ENCODE peak calls at places on chromosome 22, in ten cellular contexts. I is astrocyte, F is neural progenitor cell, T is endothelial cell of umbilical vein, H is K562, Y is MM.1S, W is PC-9, V is fibroblast of lung, E is A673, S is PC-3. O is an unnamed sample.

GRCh38 chr22:31650391-31650790 is 11.6 kb downstream of the PISD start:
- DNase-seq in T (no peak), I (peak; percentile 78), Y (no peak), W (peak; percentile 37), S (no peak), H (no peak), V (peak; percentile 74), E (no peak), F (no peak), O (no peak)

GRCh38 chr22:29071261-29072045 is 1.4 kb upstream of the KREMEN1 start:
- DNase-seq in F (peak; percentile 86), T (no peak), I (peak; percentile 20), E (peak; percentile 42), S (peak; percentile 20), W (peak; percentile 6), Y (peak; percentile 79), V (peak; percentile 20), H (no peak), O (no peak)

GRCh38 chr22:19815093-19815822 is 39.4 kb downstream of the GNB1L start:
- DNase-seq in I (no peak), S (no peak), W (no peak), F (no peak), E (no peak), H (peak; percentile 98), Y (no peak), V (no peak), T (no peak), O (no peak)

GRCh38 chr22:40524392-40525249 is 111.9 kb downstream of the MRTFA start:
- DNase-seq in S (peak; percentile 39), Y (no peak), H (peak; percentile 15), V (peak; percentile 70), I (no peak), T (peak; percentile 13), E (no peak), W (no peak), F (no peak), O (no peak)

GRCh38 chr22:25853078-25853477 is 111.1 kb downstream of the MYO18B start:
- DNase-seq in W (no peak), T (no peak), F (no peak), E (no peak), H (peak; percentile 11), Y (no peak), S (no peak), V (no peak), I (no peak), O (no peak)

GRCh38 chr22:31295831-31296230 is 3.5 kb upstream of the PIK3IP1 start:
- DNase-seq in I (peak; percentile 34), W (no peak), S (no peak), F (no peak), Y (no peak), E (no peak), H (no peak), V (peak; percentile 9), T (peak; percentile 50), O (no peak)

GRCh38 chr22:45448431-45448830 is 34.9 kb downstream of the RIBC2 start:
- DNase-seq in Y (no peak), W (no peak), H (no peak), S (no peak), F (no peak), E (no peak), I (no peak), V (peak; percentile 76), T (no peak), O (no peak)

GRCh38 chr22:29380032-29380781 is 8.2 kb downstream of the AP1B1 start:
- DNase-seq in Y (no peak), W (no peak), T (peak; percentile 66), S (peak; percentile 88), F (no peak), V (no peak), I (no peak), E (no peak), H (no peak), O (no peak)

GRCh38 chr22:49156662-49157285 is 670.9 kb downstream of the BRD1 start:
- DNase-seq in S (peak; percentile 5), T (no peak), F (no peak), H (no peak), V (no peak), E (no peak), Y (no peak), W (no peak), I (no peak), O (no peak)

GRCh38 chr22:44584256-44584902 is 86.3 kb upstream of the RTL6 start:
- DNase-seq in W (peak; percentile 19), F (no peak), T (no peak), H (no peak), I (no peak), Y (no peak), E (no peak), V (no peak), S (no peak), O (no peak)

GRCh38 chr22:49398646-49399045 is 429.0 kb downstream of the BRD1 start:
- DNase-seq in T (no peak), V (no peak), S (no peak), Y (no peak), E (no peak), W (no peak), I (no peak), F (no peak), H (no peak), O (no peak)

DNA sequence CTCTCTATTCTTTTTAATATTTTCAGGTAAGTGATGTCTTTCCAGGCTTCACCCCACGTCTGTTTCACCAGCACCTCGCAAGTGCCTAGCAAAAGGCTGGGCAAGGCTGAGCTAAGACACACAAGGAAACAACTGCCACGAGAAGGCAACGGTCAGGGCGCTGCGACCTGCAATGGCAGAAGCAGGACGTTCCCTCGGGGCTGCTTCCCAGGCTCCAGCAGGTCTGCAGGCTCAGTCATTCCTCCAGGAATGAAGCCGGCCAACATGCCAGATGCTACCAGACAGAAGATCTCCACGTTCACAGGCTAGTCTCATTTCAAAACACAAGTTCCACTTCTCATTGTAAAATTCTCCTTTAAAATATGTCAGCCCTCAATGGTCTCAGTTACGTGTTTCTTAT is 45.5 kb downstream of the CELSR1 start:
- DNase-seq in F (no peak), E (no peak), W (peak; percentile 44), H (no peak), T (no peak), I (no peak), Y (no peak), V (no peak), S (no peak), O (no peak)
- TF ChIP-seq CTCF in F (no peak), E (no peak), W (no peak), H (no peak), T (no peak), I (no peak), Y (no peak), V (no peak), S (no peak), O (no peak)

GRCh38 chr22:24310969-24311368 is 40.3 kb downstream of the SPECC1L start:
- DNase-seq in Y (no peak), H (no peak), W (no peak), S (peak; percentile 74), T (no peak), I (no peak), E (no peak), F (no peak), V (no peak), O (no peak)

GRCh38 chr22:24302591-24302990 is 32.0 kb downstream of the SPECC1L start:
- DNase-seq in E (no peak), W (no peak), F (no peak), T (no peak), I (no peak), S (no peak), H (no peak), Y (no peak), V (no peak), O (no peak)

GRCh38 chr22:24303007-24303406 is 32.4 kb downstream of the SPECC1L start:
- DNase-seq in I (no peak), E (no peak), T (no peak), Y (no peak), H (no peak), V (no peak), F (no peak), W (no peak), S (peak; percentile 56), O (no peak)

GRCh38 chr22:24304067-24304675 is 33.5 kb downstream of the SPECC1L start:
- DNase-seq in T (no peak), S (no peak), E (no peak), V (no peak), Y (no peak), I (no peak), F (no peak), W (no peak), H (no peak), O (no peak)

GRCh38 chr22:24305260-24305692 is 34.6 kb downstream of the SPECC1L start:
- DNase-seq in W (no peak), S (peak; percentile 62), E (no peak), H (no peak), F (no peak), I (peak; percentile 71), Y (no peak), V (no peak), T (peak; percentile 89), O (peak; percentile 28)
- TF ChIP-seq EZH2 in W (no peak), S (no peak), E (no peak), H (no peak), F (no peak), I (no peak), Y (no peak), V (no peak), T (no peak), O (no peak)

GRCh38 chr22:27132400-27132799 is 475.0 kb downstream of the MIAT start:
- DNase-seq in V (no peak), T (no peak), W (no peak), H (no peak), E (no peak), I (no peak), Y (no peak), S (no peak), F (no peak), O (no peak)
- TF ChIP-seq CTCF in V (no peak), T (no peak), W (no peak), H (no peak), E (no peak), I (no peak), Y (no peak), S (no peak), F (no peak), O (no peak)

GRCh38 chr22:35539487-35539886 is 1.1 kb upstream of the RASD2 start:
- DNase-seq in V (no peak), Y (no peak), W (no peak), E (no peak), I (no peak), S (no peak), T (no peak), F (no peak), H (no peak), O (no peak)

GRCh38 chr22:35541254-35541748 is 670 bp downstream of the RASD2 start:
- DNase-seq in Y (no peak), T (no peak), W (peak; percentile 32), V (no peak), I (no peak), H (no peak), S (peak; percentile 18), F (peak; percentile 68), E (no peak), O (no peak)

GRCh38 chr22:35539910-35540599 is 576 bp upstream of the RASD2 start:
- DNase-seq in E (peak; percentile 63), S (peak; percentile 45), V (no peak), H (peak; percentile 94), W (peak; percentile 58), T (no peak), I (no peak), Y (peak; percentile 67), F (peak; percentile 78), O (peak; percentile 68)

GRCh38 chr22:35542157-35542971 is 1.7 kb downstream of the RASD2 start:
- DNase-seq in H (no peak), W (no peak), E (no peak), Y (no peak), I (no peak), V (no peak), T (no peak), F (no peak), S (no peak), O (no peak)

GRCh38 chr22:35540600-35541253 is at the start of gene RASD2:
- DNase-seq in W (peak; percentile 43), F (peak; percentile 69), H (peak; percentile 26), S (peak; percentile 20), I (no peak), V (no peak), Y (peak; percentile 43), T (no peak), E (peak; percentile 73), O (peak; percentile 52)
- TF ChIP-seq EZH2 in W (no peak), F (no peak), H (no peak), S (no peak), I (peak; percentile 74), V (peak; percentile 54), Y (no peak), T (no peak), E (no peak), O (peak; percentile 17)